ENCODE peak calls at places on chromosomes 1 and 21, in eight cellular contexts. One of them, this sample, is unnamed.

GRCh38 chr1:235843458-235843857 is 23.2 kb downstream of the LYST start:
- DNase-seq in H9: no peak
- DNase-seq in left colon: no peak
- DNase-seq in nephron progenitor cell: no peak
- DNase-seq in activated T-cell treated with anti-CD3 and anti-CD28 coated beads, Interleukin-2, amount 50 U/mL, for 48 hours: no peak
- DNase-seq in posterior vena cava: no peak
- DNase-seq in MM.1S: peak; percentile 25
- DNase-seq in lung: no peak
- DNase-seq in this sample: no peak

GRCh38 chr1:183773456-183773855 is 31.5 kb upstream of the RGL1 start:
- DNase-seq in H9: no peak
- DNase-seq in left colon: no peak
- DNase-seq in nephron progenitor cell: no peak
- DNase-seq in activated T-cell treated with anti-CD3 and anti-CD28 coated beads, Interleukin-2, amount 50 U/mL, for 48 hours: no peak
- DNase-seq in posterior vena cava: no peak
- DNase-seq in MM.1S: no peak
- DNase-seq in lung: no peak
- DNase-seq in this sample: no peak

GRCh38 chr1:176989754-176990153 is 174.8 kb downstream of the ASTN1 start:
- DNase-seq in H9: no peak
- DNase-seq in left colon: no peak
- DNase-seq in nephron progenitor cell: no peak
- DNase-seq in activated T-cell treated with anti-CD3 and anti-CD28 coated beads, Interleukin-2, amount 50 U/mL, for 48 hours: no peak
- DNase-seq in posterior vena cava: no peak
- DNase-seq in MM.1S: no peak
- DNase-seq in lung: no peak
- DNase-seq in this sample: no peak

GRCh38 chr1:70142120-70142519 is 63.3 kb downstream of the LRRC40 start:
- DNase-seq in H9: no peak
- DNase-seq in left colon: no peak
- DNase-seq in nephron progenitor cell: no peak
- DNase-seq in activated T-cell treated with anti-CD3 and anti-CD28 coated beads, Interleukin-2, amount 50 U/mL, for 48 hours: no peak
- DNase-seq in posterior vena cava: no peak
- DNase-seq in MM.1S: no peak
- DNase-seq in lung: no peak
- DNase-seq in this sample: no peak

GRCh38 chr1:166155108-166155507 is 11.7 kb downstream of the FAM78B start:
- DNase-seq in H9: no peak
- DNase-seq in left colon: no peak
- DNase-seq in nephron progenitor cell: no peak
- DNase-seq in activated T-cell treated with anti-CD3 and anti-CD28 coated beads, Interleukin-2, amount 50 U/mL, for 48 hours: no peak
- DNase-seq in posterior vena cava: no peak
- DNase-seq in MM.1S: no peak
- DNase-seq in lung: no peak
- DNase-seq in this sample: no peak

GRCh38 chr21:43929217-43929971 is 64.4 kb downstream of the AGPAT3 start:
- DNase-seq in H9: no peak
- DNase-seq in left colon: no peak
- DNase-seq in nephron progenitor cell: no peak
- DNase-seq in activated T-cell treated with anti-CD3 and anti-CD28 coated beads, Interleukin-2, amount 50 U/mL, for 48 hours: no peak
- DNase-seq in posterior vena cava: no peak
- DNase-seq in MM.1S: no peak
- DNase-seq in lung: no peak
- DNase-seq in this sample: no peak

GRCh38 chr1:204826970-204827369 is 43.7 kb upstream of the NFASC start:
- DNase-seq in H9: peak; percentile 87
- DNase-seq in left colon: peak; percentile 55
- DNase-seq in nephron progenitor cell: peak; percentile 50
- DNase-seq in activated T-cell treated with anti-CD3 and anti-CD28 coated beads, Interleukin-2, amount 50 U/mL, for 48 hours: peak; percentile 38
- DNase-seq in posterior vena cava: no peak
- DNase-seq in MM.1S: peak; percentile 22
- DNase-seq in lung: no peak
- DNase-seq in this sample: peak; percentile 66

GRCh38 chr21:46004168-46004861 is 22.7 kb downstream of the COL6A1 start:
- DNase-seq in H9: peak; percentile 24
- DNase-seq in left colon: no peak
- DNase-seq in nephron progenitor cell: peak; percentile 48
- DNase-seq in activated T-cell treated with anti-CD3 and anti-CD28 coated beads, Interleukin-2, amount 50 U/mL, for 48 hours: no peak
- DNase-seq in posterior vena cava: peak; percentile 75
- DNase-seq in MM.1S: no peak
- DNase-seq in lung: peak; percentile 28
- DNase-seq in this sample: no peak

GRCh38 chr1:96478228-96478627 is 243.4 kb upstream of the PTBP2 start:
- DNase-seq in H9: no peak
- DNase-seq in left colon: no peak
- DNase-seq in nephron progenitor cell: no peak
- DNase-seq in activated T-cell treated with anti-CD3 and anti-CD28 coated beads, Interleukin-2, amount 50 U/mL, for 48 hours: no peak
- DNase-seq in posterior vena cava: no peak
- DNase-seq in MM.1S: no peak
- DNase-seq in lung: no peak
- DNase-seq in this sample: peak; percentile 63

GRCh38 chr1:204692320-204692851 is 6.8 kb upstream of the LRRN2 start:
- DNase-seq in H9: peak; percentile 49
- DNase-seq in left colon: no peak
- DNase-seq in nephron progenitor cell: no peak
- DNase-seq in activated T-cell treated with anti-CD3 and anti-CD28 coated beads, Interleukin-2, amount 50 U/mL, for 48 hours: no peak
- DNase-seq in posterior vena cava: no peak
- DNase-seq in MM.1S: no peak
- DNase-seq in lung: no peak
- DNase-seq in this sample: no peak

GRCh38 chr1:41811978-41812852 is 106.5 kb downstream of the HIVEP3 start:
- DNase-seq in H9: peak; percentile 73
- DNase-seq in left colon: peak; percentile 56
- DNase-seq in nephron progenitor cell: peak; percentile 52
- DNase-seq in activated T-cell treated with anti-CD3 and anti-CD28 coated beads, Interleukin-2, amount 50 U/mL, for 48 hours: peak; percentile 70
- DNase-seq in posterior vena cava: no peak
- DNase-seq in MM.1S: peak; percentile 79
- DNase-seq in lung: peak; percentile 65
- DNase-seq in this sample: peak; percentile 84

GRCh38 chr1:235004840-235005391 is 123.7 kb downstream of the TOMM20 start:
- DNase-seq in H9: no peak
- DNase-seq in left colon: no peak
- DNase-seq in nephron progenitor cell: no peak
- DNase-seq in activated T-cell treated with anti-CD3 and anti-CD28 coated beads, Interleukin-2, amount 50 U/mL, for 48 hours: no peak
- DNase-seq in posterior vena cava: no peak
- DNase-seq in MM.1S: peak; percentile 57
- DNase-seq in lung: no peak
- DNase-seq in this sample: no peak

GRCh38 chr21:44434936-44435635 is 20.2 kb upstream of the LRRC3 start:
- DNase-seq in H9: peak; percentile 23
- DNase-seq in left colon: no peak
- DNase-seq in nephron progenitor cell: no peak
- DNase-seq in activated T-cell treated with anti-CD3 and anti-CD28 coated beads, Interleukin-2, amount 50 U/mL, for 48 hours: no peak
- DNase-seq in posterior vena cava: peak; percentile 75
- DNase-seq in MM.1S: no peak
- DNase-seq in lung: no peak
- DNase-seq in this sample: no peak

GRCh38 chr1:84724128-84724860 is 34.0 kb upstream of the SSX2IP start:
- DNase-seq in H9: peak; percentile 86
- DNase-seq in left colon: peak; percentile 17
- DNase-seq in nephron progenitor cell: peak; percentile 12
- DNase-seq in activated T-cell treated with anti-CD3 and anti-CD28 coated beads, Interleukin-2, amount 50 U/mL, for 48 hours: peak; percentile 68
- DNase-seq in posterior vena cava: no peak
- DNase-seq in MM.1S: no peak
- DNase-seq in lung: no peak
- DNase-seq in this sample: peak; percentile 82

GRCh38 chr1:3105167-3105863 is 36.3 kb downstream of the PRDM16 start:
- DNase-seq in H9: peak; percentile 91
- DNase-seq in left colon: no peak
- DNase-seq in nephron progenitor cell: peak; percentile 83
- DNase-seq in activated T-cell treated with anti-CD3 and anti-CD28 coated beads, Interleukin-2, amount 50 U/mL, for 48 hours: no peak
- DNase-seq in posterior vena cava: no peak
- DNase-seq in MM.1S: no peak
- DNase-seq in lung: no peak
- DNase-seq in this sample: peak; percentile 92

GRCh38 chr1:230208619-230209261 is 141.7 kb downstream of the GALNT2 start:
- DNase-seq in H9: no peak
- DNase-seq in left colon: no peak
- DNase-seq in nephron progenitor cell: no peak
- DNase-seq in activated T-cell treated with anti-CD3 and anti-CD28 coated beads, Interleukin-2, amount 50 U/mL, for 48 hours: peak; percentile 66
- DNase-seq in posterior vena cava: no peak
- DNase-seq in MM.1S: no peak
- DNase-seq in lung: no peak
- DNase-seq in this sample: no peak

GRCh38 chr1:108643492-108644333 is 17.2 kb downstream of the HENMT1 start:
- DNase-seq in H9: no peak
- DNase-seq in left colon: peak; percentile 67
- DNase-seq in nephron progenitor cell: no peak
- DNase-seq in activated T-cell treated with anti-CD3 and anti-CD28 coated beads, Interleukin-2, amount 50 U/mL, for 48 hours: no peak
- DNase-seq in posterior vena cava: no peak
- DNase-seq in MM.1S: peak; percentile 53
- DNase-seq in lung: peak; percentile 36
- DNase-seq in this sample: no peak

GRCh38 chr1:46549697-46550681 is 1.5 kb downstream of the KNCN start:
- DNase-seq in H9: peak; percentile 64
- DNase-seq in left colon: no peak
- DNase-seq in nephron progenitor cell: peak; percentile 57
- DNase-seq in activated T-cell treated with anti-CD3 and anti-CD28 coated beads, Interleukin-2, amount 50 U/mL, for 48 hours: peak; percentile 40
- DNase-seq in posterior vena cava: no peak
- DNase-seq in MM.1S: no peak
- DNase-seq in lung: no peak
- DNase-seq in this sample: peak; percentile 72

GRCh38 chr1:167482184-167482583 is 36.1 kb downstream of the CD247 start:
- DNase-seq in H9: no peak
- DNase-seq in left colon: no peak
- DNase-seq in nephron progenitor cell: no peak
- DNase-seq in activated T-cell treated with anti-CD3 and anti-CD28 coated beads, Interleukin-2, amount 50 U/mL, for 48 hours: peak; percentile 68
- DNase-seq in posterior vena cava: no peak
- DNase-seq in MM.1S: no peak
- DNase-seq in lung: no peak
- DNase-seq in this sample: no peak

GRCh38 chr1:171828794-171829193 is 12.5 kb upstream of the DNM3 start:
- DNase-seq in H9: no peak
- DNase-seq in left colon: no peak
- DNase-seq in nephron progenitor cell: no peak
- DNase-seq in activated T-cell treated with anti-CD3 and anti-CD28 coated beads, Interleukin-2, amount 50 U/mL, for 48 hours: no peak
- DNase-seq in posterior vena cava: no peak
- DNase-seq in MM.1S: no peak
- DNase-seq in lung: no peak
- DNase-seq in this sample: no peak

GRCh38 chr1:51583532-51583931 is 33.4 kb upstream of the OSBPL9 start:
- DNase-seq in H9: no peak
- DNase-seq in left colon: no peak
- DNase-seq in nephron progenitor cell: no peak
- DNase-seq in activated T-cell treated with anti-CD3 and anti-CD28 coated beads, Interleukin-2, amount 50 U/mL, for 48 hours: no peak
- DNase-seq in posterior vena cava: peak; percentile 92
- DNase-seq in MM.1S: no peak
- DNase-seq in lung: peak; percentile 67
- DNase-seq in this sample: no peak

GRCh38 chr1:29238601-29238964 is 2.3 kb downstream of the PTPRU start:
- DNase-seq in H9: no peak
- DNase-seq in left colon: no peak
- DNase-seq in nephron progenitor cell: no peak
- DNase-seq in activated T-cell treated with anti-CD3 and anti-CD28 coated beads, Interleukin-2, amount 50 U/mL, for 48 hours: no peak
- DNase-seq in posterior vena cava: no peak
- DNase-seq in MM.1S: no peak
- DNase-seq in lung: no peak
- DNase-seq in this sample: no peak

GRCh38 chr1:153466908-153467307 is 6.5 kb upstream of the S100A7 start:
- DNase-seq in H9: no peak
- DNase-seq in left colon: no peak
- DNase-seq in nephron progenitor cell: no peak
- DNase-seq in activated T-cell treated with anti-CD3 and anti-CD28 coated beads, Interleukin-2, amount 50 U/mL, for 48 hours: no peak
- DNase-seq in posterior vena cava: no peak
- DNase-seq in MM.1S: no peak
- DNase-seq in lung: no peak
- DNase-seq in this sample: no peak

GRCh38 chr1:11784256-11784992 is 21.3 kb downstream of the MTHFR start:
- DNase-seq in H9: no peak
- DNase-seq in left colon: no peak
- DNase-seq in nephron progenitor cell: no peak
- DNase-seq in activated T-cell treated with anti-CD3 and anti-CD28 coated beads, Interleukin-2, amount 50 U/mL, for 48 hours: no peak
- DNase-seq in posterior vena cava: no peak
- DNase-seq in MM.1S: no peak
- DNase-seq in lung: no peak
- DNase-seq in this sample: no peak

GRCh38 chr21:41411449-41412089 is 14.5 kb upstream of the MX1 start:
- DNase-seq in H9: no peak
- DNase-seq in left colon: peak; percentile 85
- DNase-seq in nephron progenitor cell: no peak
- DNase-seq in activated T-cell treated with anti-CD3 and anti-CD28 coated beads, Interleukin-2, amount 50 U/mL, for 48 hours: no peak
- DNase-seq in posterior vena cava: no peak
- DNase-seq in MM.1S: no peak
- DNase-seq in lung: peak; percentile 78
- DNase-seq in this sample: peak; percentile 32

GRCh38 chr1:173411835-173412742 is 65.0 kb upstream of the PRDX6 start:
- DNase-seq in H9: no peak
- DNase-seq in left colon: no peak
- DNase-seq in nephron progenitor cell: no peak
- DNase-seq in activated T-cell treated with anti-CD3 and anti-CD28 coated beads, Interleukin-2, amount 50 U/mL, for 48 hours: no peak
- DNase-seq in posterior vena cava: no peak
- DNase-seq in MM.1S: no peak
- DNase-seq in lung: no peak
- DNase-seq in this sample: no peak

GRCh38 chr1:39690943-39691382 is 270 bp downstream of the HPCAL4 start:
- DNase-seq in H9: no peak
- DNase-seq in left colon: no peak
- DNase-seq in nephron progenitor cell: no peak
- DNase-seq in activated T-cell treated with anti-CD3 and anti-CD28 coated beads, Interleukin-2, amount 50 U/mL, for 48 hours: no peak
- DNase-seq in posterior vena cava: no peak
- DNase-seq in MM.1S: no peak
- DNase-seq in lung: no peak
- DNase-seq in this sample: no peak

This sample was measured in ELF-1.